ENCODE peak calls at places on chromosomes 4 and X, in nine cellular contexts. One of them, this sample, is unnamed.

GRCh38 chrX:71911731-71912050 is 1.0 kb downstream of the NHSL2 start:
- DNase-seq in GM12864: no peak
- DNase-seq in fibroblast of mammary gland: no peak
- DNase-seq in SJSA1: no peak
- DNase-seq in left ventricle myocardium inferior: no peak
- DNase-seq in right lobe of liver: no peak
- DNase-seq in CD8-positive, alpha-beta T cell: no peak
- DNase-seq in IMR-90: no peak
- DNase-seq in heart left ventricle: no peak
- DNase-seq in this sample: no peak

GRCh38 chr4:5199142-5199541 is 147.9 kb downstream of the STK32B start:
- DNase-seq in GM12864: no peak
- DNase-seq in fibroblast of mammary gland: no peak
- DNase-seq in SJSA1: no peak
- DNase-seq in left ventricle myocardium inferior: no peak
- DNase-seq in right lobe of liver: no peak
- DNase-seq in CD8-positive, alpha-beta T cell: no peak
- DNase-seq in IMR-90: no peak
- DNase-seq in heart left ventricle: no peak
- DNase-seq in this sample: no peak

GRCh38 chr4:56080384-56080783 is 131.6 kb downstream of the CEP135 start:
- DNase-seq in GM12864: no peak
- DNase-seq in fibroblast of mammary gland: no peak
- DNase-seq in SJSA1: no peak
- DNase-seq in left ventricle myocardium inferior: no peak
- DNase-seq in right lobe of liver: no peak
- DNase-seq in CD8-positive, alpha-beta T cell: no peak
- DNase-seq in IMR-90: no peak
- DNase-seq in heart left ventricle: no peak
- DNase-seq in this sample: no peak

GRCh38 chr4:122480023-122480422 is 23.5 kb upstream of the IL2 start:
- DNase-seq in GM12864: no peak
- DNase-seq in fibroblast of mammary gland: peak
- DNase-seq in SJSA1: no peak
- DNase-seq in left ventricle myocardium inferior: no peak
- DNase-seq in right lobe of liver: no peak
- DNase-seq in CD8-positive, alpha-beta T cell: no peak
- DNase-seq in IMR-90: peak
- DNase-seq in heart left ventricle: peak
- DNase-seq in this sample: peak

GRCh38 chrX:150254909-150255308 is 108.2 kb upstream of the MAMLD1 start:
- DNase-seq in GM12864: no peak
- DNase-seq in fibroblast of mammary gland: no peak
- DNase-seq in SJSA1: no peak
- DNase-seq in left ventricle myocardium inferior: no peak
- DNase-seq in right lobe of liver: no peak
- DNase-seq in CD8-positive, alpha-beta T cell: no peak
- DNase-seq in IMR-90: no peak
- DNase-seq in heart left ventricle: no peak
- DNase-seq in this sample: no peak

GRCh38 chr4:185017964-185018772 is at the start of gene HELT:
- DNase-seq in GM12864: no peak
- DNase-seq in fibroblast of mammary gland: no peak
- DNase-seq in SJSA1: no peak
- DNase-seq in left ventricle myocardium inferior: no peak
- DNase-seq in right lobe of liver: no peak
- DNase-seq in CD8-positive, alpha-beta T cell: no peak
- DNase-seq in IMR-90: no peak
- DNase-seq in heart left ventricle: no peak
- DNase-seq in this sample: no peak

GRCh38 chr4:83065268-83065667 is 30.3 kb downstream of the COPS4 start:
- DNase-seq in GM12864: no peak
- DNase-seq in fibroblast of mammary gland: no peak
- DNase-seq in SJSA1: no peak
- DNase-seq in left ventricle myocardium inferior: no peak
- DNase-seq in right lobe of liver: no peak
- DNase-seq in CD8-positive, alpha-beta T cell: no peak
- DNase-seq in IMR-90: no peak
- DNase-seq in heart left ventricle: no peak
- DNase-seq in this sample: no peak

GRCh38 chrX:48598645-48599044 is 1.4 kb downstream of the WDR13 start:
- DNase-seq in GM12864: no peak
- DNase-seq in fibroblast of mammary gland: no peak
- DNase-seq in SJSA1: no peak
- DNase-seq in left ventricle myocardium inferior: no peak
- DNase-seq in right lobe of liver: no peak
- DNase-seq in CD8-positive, alpha-beta T cell: no peak
- DNase-seq in IMR-90: no peak
- DNase-seq in heart left ventricle: no peak
- DNase-seq in this sample: no peak

GRCh38 chr4:151894246-151894645 is 133.4 kb upstream of the GATB start:
- DNase-seq in GM12864: no peak
- DNase-seq in fibroblast of mammary gland: no peak
- DNase-seq in SJSA1: no peak
- DNase-seq in left ventricle myocardium inferior: no peak
- DNase-seq in right lobe of liver: no peak
- DNase-seq in CD8-positive, alpha-beta T cell: no peak
- DNase-seq in IMR-90: no peak
- DNase-seq in heart left ventricle: no peak
- DNase-seq in this sample: no peak

GRCh38 chr4:25702848-25703247 is 47.2 kb downstream of the SLC34A2 start:
- DNase-seq in GM12864: no peak
- DNase-seq in fibroblast of mammary gland: peak
- DNase-seq in SJSA1: no peak
- DNase-seq in left ventricle myocardium inferior: peak
- DNase-seq in right lobe of liver: no peak
- DNase-seq in CD8-positive, alpha-beta T cell: no peak
- DNase-seq in IMR-90: peak
- DNase-seq in heart left ventricle: peak
- DNase-seq in this sample: peak

GRCh38 chrX:74423289-74423985 is 2.1 kb downstream of the SLC16A2 start:
- DNase-seq in GM12864: no peak
- DNase-seq in fibroblast of mammary gland: no peak
- DNase-seq in SJSA1: no peak
- DNase-seq in left ventricle myocardium inferior: no peak
- DNase-seq in right lobe of liver: no peak
- DNase-seq in CD8-positive, alpha-beta T cell: no peak
- DNase-seq in IMR-90: no peak
- DNase-seq in heart left ventricle: no peak
- DNase-seq in this sample: no peak

GRCh38 chr4:138609943-138610350 is 367.8 kb upstream of the SLC7A11 start:
- DNase-seq in GM12864: no peak
- DNase-seq in fibroblast of mammary gland: peak
- DNase-seq in SJSA1: peak
- DNase-seq in left ventricle myocardium inferior: no peak
- DNase-seq in right lobe of liver: no peak
- DNase-seq in CD8-positive, alpha-beta T cell: no peak
- DNase-seq in IMR-90: peak
- DNase-seq in heart left ventricle: no peak
- DNase-seq in this sample: peak

GRCh38 chrX:54920610-54921426 is at the start of gene TRO:
- DNase-seq in GM12864: no peak
- DNase-seq in fibroblast of mammary gland: no peak
- DNase-seq in SJSA1: no peak
- DNase-seq in left ventricle myocardium inferior: no peak
- DNase-seq in right lobe of liver: peak
- DNase-seq in CD8-positive, alpha-beta T cell: no peak
- DNase-seq in IMR-90: peak
- DNase-seq in heart left ventricle: no peak
- DNase-seq in this sample: no peak

GRCh38 chr4:128844931-128845330 is 35.4 kb downstream of the JADE1 start:
- DNase-seq in GM12864: no peak
- DNase-seq in fibroblast of mammary gland: no peak
- DNase-seq in SJSA1: no peak
- DNase-seq in left ventricle myocardium inferior: peak
- DNase-seq in right lobe of liver: peak
- DNase-seq in CD8-positive, alpha-beta T cell: no peak
- DNase-seq in IMR-90: no peak
- DNase-seq in heart left ventricle: peak
- DNase-seq in this sample: no peak

GRCh38 chr4:34972189-34972588 is 1272.1 kb downstream of the ARAP2 start:
- DNase-seq in GM12864: no peak
- DNase-seq in fibroblast of mammary gland: no peak
- DNase-seq in SJSA1: no peak
- DNase-seq in left ventricle myocardium inferior: no peak
- DNase-seq in right lobe of liver: no peak
- DNase-seq in CD8-positive, alpha-beta T cell: no peak
- DNase-seq in IMR-90: no peak
- DNase-seq in heart left ventricle: no peak
- DNase-seq in this sample: no peak
- H3K4me3 ChIP-seq in GM12864: no peak
- H3K4me3 ChIP-seq in fibroblast of mammary gland: no peak
- H3K4me3 ChIP-seq in SJSA1: no peak
- H3K4me3 ChIP-seq in left ventricle myocardium inferior: no peak
- H3K4me3 ChIP-seq in right lobe of liver: no peak
- H3K4me3 ChIP-seq in CD8-positive, alpha-beta T cell: no peak
- H3K4me3 ChIP-seq in IMR-90: no peak
- H3K4me3 ChIP-seq in heart left ventricle: no peak
- H3K4me3 ChIP-seq in this sample: no peak

GRCh38 chr4:137530176-137530575 is 2.1 kb downstream of the PCDH18 start:
- DNase-seq in GM12864: no peak
- DNase-seq in fibroblast of mammary gland: peak
- DNase-seq in SJSA1: no peak
- DNase-seq in left ventricle myocardium inferior: no peak
- DNase-seq in right lobe of liver: no peak
- DNase-seq in CD8-positive, alpha-beta T cell: no peak
- DNase-seq in IMR-90: peak
- DNase-seq in heart left ventricle: no peak
- DNase-seq in this sample: peak
- H3K4me3 ChIP-seq in GM12864: no peak
- H3K4me3 ChIP-seq in fibroblast of mammary gland: peak
- H3K4me3 ChIP-seq in SJSA1: no peak
- H3K4me3 ChIP-seq in left ventricle myocardium inferior: peak
- H3K4me3 ChIP-seq in right lobe of liver: peak
- H3K4me3 ChIP-seq in CD8-positive, alpha-beta T cell: no peak
- H3K4me3 ChIP-seq in IMR-90: peak
- H3K4me3 ChIP-seq in heart left ventricle: peak
- H3K4me3 ChIP-seq in this sample: peak

DNA sequence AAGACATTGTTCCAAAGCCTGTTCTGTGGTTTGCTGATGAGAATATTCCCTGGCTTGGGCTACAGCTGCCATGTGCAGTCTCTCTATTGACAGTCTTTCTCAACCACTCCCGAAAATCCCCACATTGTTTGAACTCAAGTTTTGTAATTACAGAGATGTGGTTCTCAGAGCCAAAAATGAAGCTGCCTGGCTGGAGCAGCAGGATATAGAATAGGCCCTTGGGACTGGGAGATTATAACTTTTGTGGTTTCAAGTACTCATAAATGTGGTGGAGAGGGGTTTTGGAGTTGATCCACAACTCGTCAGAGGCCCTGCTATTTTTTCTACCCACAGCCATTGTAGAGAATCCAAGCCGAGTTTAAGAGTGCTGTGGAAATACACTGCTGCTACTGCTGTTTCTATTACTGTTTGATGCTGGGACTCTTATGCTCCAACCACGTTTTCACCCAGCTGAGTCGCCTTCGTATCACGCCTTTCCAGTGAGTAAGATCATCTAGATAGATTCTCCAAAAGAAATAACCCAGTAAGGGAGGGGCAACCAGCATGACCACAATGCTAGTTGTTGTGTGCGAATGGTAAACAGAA is 57.1 kb upstream of the ATXN3L start:
- DNase-seq in GM12864: no peak
- DNase-seq in fibroblast of mammary gland: peak
- DNase-seq in SJSA1: peak
- DNase-seq in left ventricle myocardium inferior: no peak
- DNase-seq in right lobe of liver: no peak
- DNase-seq in CD8-positive, alpha-beta T cell: no peak
- DNase-seq in IMR-90: peak
- DNase-seq in heart left ventricle: peak
- DNase-seq in this sample: peak
- H3K4me3 ChIP-seq in GM12864: no peak
- H3K4me3 ChIP-seq in fibroblast of mammary gland: no peak
- H3K4me3 ChIP-seq in SJSA1: no peak
- H3K4me3 ChIP-seq in left ventricle myocardium inferior: no peak
- H3K4me3 ChIP-seq in right lobe of liver: no peak
- H3K4me3 ChIP-seq in CD8-positive, alpha-beta T cell: no peak
- H3K4me3 ChIP-seq in IMR-90: no peak
- H3K4me3 ChIP-seq in heart left ventricle: no peak
- H3K4me3 ChIP-seq in this sample: no peak

GRCh38 chr4:17169699-17170098 is 271.3 kb upstream of the LDB2 start:
- DNase-seq in GM12864: no peak
- DNase-seq in fibroblast of mammary gland: no peak
- DNase-seq in SJSA1: no peak
- DNase-seq in left ventricle myocardium inferior: no peak
- DNase-seq in right lobe of liver: no peak
- DNase-seq in CD8-positive, alpha-beta T cell: no peak
- DNase-seq in IMR-90: no peak
- DNase-seq in heart left ventricle: no peak
- DNase-seq in this sample: no peak

GRCh38 chr4:17168571-17168970 is 270.1 kb upstream of the LDB2 start:
- DNase-seq in GM12864: no peak
- DNase-seq in fibroblast of mammary gland: peak
- DNase-seq in SJSA1: peak
- DNase-seq in left ventricle myocardium inferior: no peak
- DNase-seq in right lobe of liver: no peak
- DNase-seq in CD8-positive, alpha-beta T cell: no peak
- DNase-seq in IMR-90: peak
- DNase-seq in heart left ventricle: peak
- DNase-seq in this sample: peak

GRCh38 chr4:17174751-17175150 is 276.3 kb upstream of the LDB2 start:
- DNase-seq in GM12864: no peak
- DNase-seq in fibroblast of mammary gland: peak
- DNase-seq in SJSA1: no peak
- DNase-seq in left ventricle myocardium inferior: no peak
- DNase-seq in right lobe of liver: no peak
- DNase-seq in CD8-positive, alpha-beta T cell: no peak
- DNase-seq in IMR-90: no peak
- DNase-seq in heart left ventricle: no peak
- DNase-seq in this sample: no peak

GRCh38 chr4:17173300-17173699 is 274.9 kb upstream of the LDB2 start:
- DNase-seq in GM12864: peak
- DNase-seq in fibroblast of mammary gland: no peak
- DNase-seq in SJSA1: no peak
- DNase-seq in left ventricle myocardium inferior: no peak
- DNase-seq in right lobe of liver: no peak
- DNase-seq in CD8-positive, alpha-beta T cell: no peak
- DNase-seq in IMR-90: no peak
- DNase-seq in heart left ventricle: peak
- DNase-seq in this sample: no peak
- H3K4me3 ChIP-seq in GM12864: no peak
- H3K4me3 ChIP-seq in fibroblast of mammary gland: no peak
- H3K4me3 ChIP-seq in SJSA1: no peak
- H3K4me3 ChIP-seq in left ventricle myocardium inferior: no peak
- H3K4me3 ChIP-seq in right lobe of liver: no peak
- H3K4me3 ChIP-seq in CD8-positive, alpha-beta T cell: no peak
- H3K4me3 ChIP-seq in IMR-90: no peak
- H3K4me3 ChIP-seq in heart left ventricle: no peak
- H3K4me3 ChIP-seq in this sample: no peak

DNA sequence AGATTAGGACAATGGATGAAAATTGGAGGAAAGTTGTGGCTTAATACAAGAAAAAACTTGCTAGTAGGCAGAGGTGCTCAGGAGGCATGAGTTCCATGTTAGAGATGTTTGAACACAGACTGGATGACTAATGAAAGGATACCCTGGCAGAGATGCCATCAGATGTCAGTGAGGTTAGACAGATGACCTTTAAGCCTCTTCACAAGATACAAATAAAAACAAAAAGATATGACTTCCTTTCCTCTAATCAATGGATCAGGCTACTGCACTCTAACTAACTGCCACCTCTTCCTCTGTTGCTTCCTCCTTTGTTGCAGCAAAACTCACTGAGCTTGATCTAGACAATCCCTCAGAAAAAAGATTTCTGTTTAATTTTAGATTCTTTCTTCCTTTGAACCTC is 14.7 kb downstream of the STAP1 start:
- DNase-seq in GM12864: no peak
- DNase-seq in fibroblast of mammary gland: no peak
- DNase-seq in SJSA1: no peak
- DNase-seq in left ventricle myocardium inferior: no peak
- DNase-seq in right lobe of liver: no peak
- DNase-seq in CD8-positive, alpha-beta T cell: no peak
- DNase-seq in IMR-90: no peak
- DNase-seq in heart left ventricle: no peak
- DNase-seq in this sample: no peak
- H3K4me3 ChIP-seq in GM12864: no peak
- H3K4me3 ChIP-seq in fibroblast of mammary gland: no peak
- H3K4me3 ChIP-seq in SJSA1: no peak
- H3K4me3 ChIP-seq in left ventricle myocardium inferior: no peak
- H3K4me3 ChIP-seq in right lobe of liver: no peak
- H3K4me3 ChIP-seq in CD8-positive, alpha-beta T cell: no peak
- H3K4me3 ChIP-seq in IMR-90: no peak
- H3K4me3 ChIP-seq in heart left ventricle: no peak
- H3K4me3 ChIP-seq in this sample: no peak

This sample was measured in AG09309.